ENCODE peak calls at places on chromosomes 6 and 20, in six cellular contexts. X is head of caudate nucleus; R is activated T-helper 1 cell treated with anti-CD3 and anti-CD28 coated beads, Interleukin-12 subunit alpha, Interleukin-12 subunit beta, Interleukin-2, Interleukin-4 antibody, amounts not matched to agents 30 ng/mL and 10 ng/mL and 1 ng/mL, durations not matched to agents 14 hours and 24 hours and 36 hours; K is activated CD4-positive, alpha-beta T cell treated with anti-CD3 and anti-CD28 coated beads, Interleukin-2, amount 50 U/mL, for 24 hours; F is GM23248; N is fibroblast of lung. U is an unnamed sample.

GRCh38 chr6:46269447-46270229 is 98.9 kb upstream of the ENPP5 start:
- DNase-seq in X (peak), R (no peak), K (no peak), F (no peak), N (no peak), U (no peak)

GRCh38 chr6:6221829-6222535 is 98.5 kb downstream of the F13A1 start:
- DNase-seq in X (no peak), R (no peak), K (no peak), F (no peak), N (no peak), U (no peak)

GRCh38 chr6:6752129-6752528 is 163.6 kb downstream of the LY86 start:
- DNase-seq in X (no peak), R (no peak), K (no peak), F (peak), N (peak), U (no peak)

GRCh38 chr6:170093658-170094596 is 197.0 kb downstream of the DLL1 start:
- DNase-seq in X (no peak), R (no peak), K (no peak), F (no peak), N (no peak), U (peak)

GRCh38 chr6:86586195-86586594 is 351.1 kb upstream of the HTR1E start:
- DNase-seq in X (no peak), R (no peak), K (no peak), F (no peak), N (no peak), U (no peak)

GRCh38 chr6:33428219-33428890 is 8.5 kb downstream of the SYNGAP1 start:
- DNase-seq in X (no peak), R (no peak), K (peak), F (peak), N (no peak), U (peak)

GRCh38 chr6:83221886-83222479 is 28.8 kb downstream of the RWDD2A start:
- DNase-seq in X (no peak), R (no peak), K (no peak), F (peak), N (peak), U (no peak)

GRCh38 chr6:142838821-142839685 is 105.9 kb downstream of the HIVEP2 start:
- DNase-seq in X (no peak), R (no peak), K (no peak), F (peak), N (peak), U (no peak)

GRCh38 chr20:60213126-60213893 is 255.1 kb downstream of the CDH26 start:
- DNase-seq in X (no peak), R (no peak), K (no peak), F (no peak), N (no peak), U (no peak)

GRCh38 chr6:80165143-80165542 is 58.7 kb downstream of the BCKDHB start:
- DNase-seq in X (no peak), R (peak), K (no peak), F (peak), N (no peak), U (no peak)

GRCh38 chr20:25637247-25637646 is 13.4 kb upstream of the NANP start:
- DNase-seq in X (no peak), R (no peak), K (no peak), F (no peak), N (no peak), U (no peak)

GRCh38 chr20:62637110-62637509 is 5.2 kb upstream of the SLCO4A1 start:
- DNase-seq in X (no peak), R (no peak), K (no peak), F (peak), N (no peak), U (no peak)

GRCh38 chr6:120735641-120736040 is 598.6 kb downstream of the TBC1D32 start:
- DNase-seq in X (no peak), R (no peak), K (no peak), F (no peak), N (peak), U (no peak)

GRCh38 chr6:143745160-143746133 is 67.7 kb downstream of the PHACTR2 start:
- DNase-seq in X (no peak), R (no peak), K (no peak), F (peak), N (peak), U (no peak)

GRCh38 chr20:64083380-64084208 is 604 bp downstream of the LKAAEAR1 start:
- DNase-seq in X (peak), R (peak), K (peak), F (peak), N (peak), U (peak)

GRCh38 chr6:149082320-149082719 is 235.2 kb upstream of the TAB2 start:
- DNase-seq in X (peak), R (peak), K (peak), F (peak), N (peak), U (peak)

GRCh38 chr20:25270829-25271251 is 23.0 kb downstream of the PYGB start:
- DNase-seq in X (no peak), R (no peak), K (no peak), F (no peak), N (no peak), U (no peak)

GRCh38 chr6:52503853-52504777 is 72.7 kb downstream of the TRAM2 start:
- DNase-seq in X (peak), R (no peak), K (no peak), F (peak), N (peak), U (no peak)

GRCh38 chr6:148291876-148292275 is 50.8 kb upstream of the SASH1 start:
- DNase-seq in X (no peak), R (no peak), K (no peak), F (peak), N (peak), U (no peak)

GRCh38 chr20:51156041-51156795 is 133.3 kb upstream of the KCNG1 start:
- DNase-seq in X (peak), R (no peak), K (no peak), F (peak), N (peak), U (no peak)

GRCh38 chr6:18136260-18136659 is 13.8 kb upstream of the NHLRC1 start:
- DNase-seq in X (no peak), R (no peak), K (no peak), F (no peak), N (no peak), U (no peak)

GRCh38 chr6:709471-710056 is 16.6 kb upstream of the EXOC2 start:
- DNase-seq in X (no peak), R (no peak), K (no peak), F (no peak), N (no peak), U (no peak)

GRCh38 chr20:62761058-62761758 is 35.1 kb upstream of the MRGBP start:
- DNase-seq in X (no peak), R (no peak), K (no peak), F (peak), N (peak), U (no peak)

GRCh38 chr6:126341126-126341525 is 1.2 kb downstream of the CENPW start:
- DNase-seq in X (no peak), R (no peak), K (no peak), F (peak), N (no peak), U (no peak)

GRCh38 chr6:167791780-167792478 is 34.8 kb upstream of the AFDN start:
- DNase-seq in X (no peak), R (no peak), K (no peak), F (no peak), N (no peak), U (no peak)

GRCh38 chr20:59718681-59719080 is 114.3 kb downstream of the PHACTR3 start:
- DNase-seq in X (no peak), R (no peak), K (no peak), F (no peak), N (no peak), U (no peak)

GRCh38 chr6:4169028-4169789 is 33.8 kb upstream of the ECI2 start:
- DNase-seq in X (no peak), R (no peak), K (no peak), F (peak), N (peak), U (no peak)

GRCh38 chr6:31769684-31770371 is 7.3 kb downstream of the VWA7 start:
- DNase-seq in X (peak), R (peak), K (peak), F (peak), N (no peak), U (peak)

GRCh38 chr20:60310551-60310950 is 352.3 kb downstream of the CDH26 start:
- DNase-seq in X (no peak), R (no peak), K (no peak), F (no peak), N (no peak), U (no peak)

GRCh38 chr6:166561766-166562165 is 24.7 kb downstream of the RAMACL start:
- DNase-seq in X (no peak), R (no peak), K (no peak), F (peak), N (no peak), U (no peak)

GRCh38 chr20:46928580-46929132 is 34.0 kb downstream of the EYA2 start:
- DNase-seq in X (peak), R (no peak), K (no peak), F (peak), N (peak), U (no peak)

GRCh38 chr6:17725083-17725482 is 18.4 kb upstream of the NUP153 start:
- DNase-seq in X (peak), R (no peak), K (no peak), F (peak), N (peak), U (no peak)

GRCh38 chr6:64672651-64673050 is 1034.4 kb downstream of the EYS start:
- DNase-seq in X (no peak), R (no peak), K (no peak), F (no peak), N (no peak), U (no peak)

GRCh38 chr20:5606347-5606746 is 143.9 kb upstream of the SHLD1 start:
- DNase-seq in X (no peak), R (no peak), K (no peak), F (no peak), N (no peak), U (no peak)

GRCh38 chr6:7784706-7785105 is 58.8 kb downstream of the BMP6 start:
- DNase-seq in X (no peak), R (no peak), K (no peak), F (no peak), N (no peak), U (no peak)

GRCh38 chr6:132811276-132811675 is 3.1 kb upstream of the RPS12 start:
- DNase-seq in X (no peak), R (no peak), K (no peak), F (no peak), N (peak), U (no peak)

GRCh38 chr20:36991708-36992107 is 40.2 kb upstream of the SAMHD1 start:
- DNase-seq in X (no peak), R (no peak), K (no peak), F (no peak), N (no peak), U (no peak)

GRCh38 chr6:34490390-34491090 is 24.7 kb downstream of the PACSIN1 start:
- DNase-seq in X (no peak), R (no peak), K (no peak), F (peak), N (no peak), U (no peak)

GRCh38 chr6:143539723-143540122 is 28.2 kb upstream of the FUCA2 start:
- DNase-seq in X (no peak), R (no peak), K (no peak), F (no peak), N (no peak), U (no peak)